ENCODE peak calls at places on chromosomes 1 and 21, in four cellular contexts. One of them, this sample, is unnamed.

GRCh38 chr1:19345391-19345790 is 33.3 kb downstream of the SLC66A1 start:
- DNase-seq in anterior cingulate cortex: no peak
- DNase-seq in AG20443: no peak
- DNase-seq in HT-29: no peak
- DNase-seq in this sample: no peak

GRCh38 chr1:94335950-94336349 is 82.2 kb upstream of the ABCD3 start:
- DNase-seq in anterior cingulate cortex: no peak
- DNase-seq in AG20443: peak
- DNase-seq in HT-29: peak
- DNase-seq in this sample: peak

GRCh38 chr1:236686815-236687160 is 489 bp downstream of the ACTN2 start:
- DNase-seq in anterior cingulate cortex: no peak
- DNase-seq in AG20443: no peak
- DNase-seq in HT-29: no peak
- DNase-seq in this sample: no peak

GRCh38 chr1:227542153-227543120 is 20.9 kb upstream of the ZNF678 start:
- DNase-seq in anterior cingulate cortex: no peak
- DNase-seq in AG20443: peak
- DNase-seq in HT-29: no peak
- DNase-seq in this sample: peak

GRCh38 chr21:43972850-43973633 is 39.1 kb upstream of the TRAPPC10 start:
- DNase-seq in anterior cingulate cortex: no peak
- DNase-seq in AG20443: no peak
- DNase-seq in HT-29: no peak
- DNase-seq in this sample: no peak

GRCh38 chr1:12475158-12475934 is 142.7 kb downstream of the DHRS3 start:
- DNase-seq in anterior cingulate cortex: no peak
- DNase-seq in AG20443: no peak
- DNase-seq in HT-29: peak
- DNase-seq in this sample: peak

GRCh38 chr1:240866724-240867123 is 254.8 kb upstream of the GREM2 start:
- DNase-seq in anterior cingulate cortex: no peak
- DNase-seq in AG20443: no peak
- DNase-seq in HT-29: no peak
- DNase-seq in this sample: no peak

GRCh38 chr1:50156241-50157010 is 47.7 kb downstream of the ELAVL4 start:
- DNase-seq in anterior cingulate cortex: no peak
- DNase-seq in AG20443: no peak
- DNase-seq in HT-29: no peak
- DNase-seq in this sample: no peak

GRCh38 chr1:231517076-231517475 is 11.4 kb upstream of the TSNAX start:
- DNase-seq in anterior cingulate cortex: no peak
- DNase-seq in AG20443: peak
- DNase-seq in HT-29: no peak
- DNase-seq in this sample: no peak

GRCh38 chr1:215636258-215636965 is 69.3 kb downstream of the KCTD3 start:
- DNase-seq in anterior cingulate cortex: no peak
- DNase-seq in AG20443: peak
- DNase-seq in HT-29: peak
- DNase-seq in this sample: peak

GRCh38 chr1:93108335-93108734 is 29.3 kb downstream of the MTF2 start:
- DNase-seq in anterior cingulate cortex: no peak
- DNase-seq in AG20443: no peak
- DNase-seq in HT-29: no peak
- DNase-seq in this sample: no peak

GRCh38 chr1:205578780-205579571 is 52.8 kb downstream of the ELK4 start:
- DNase-seq in anterior cingulate cortex: no peak
- DNase-seq in AG20443: no peak
- DNase-seq in HT-29: peak
- DNase-seq in this sample: no peak

GRCh38 chr1:26784886-26785285 is 2.9 kb upstream of the PIGV start:
- DNase-seq in anterior cingulate cortex: no peak
- DNase-seq in AG20443: no peak
- DNase-seq in HT-29: no peak
- DNase-seq in this sample: no peak

GRCh38 chr1:180486092-180486491 is 16.3 kb downstream of the ACBD6 start:
- DNase-seq in anterior cingulate cortex: no peak
- DNase-seq in AG20443: no peak
- DNase-seq in HT-29: no peak
- DNase-seq in this sample: no peak

GRCh38 chr1:37478451-37478871 is 4.1 kb downstream of the ZC3H12A start:
- DNase-seq in anterior cingulate cortex: no peak
- DNase-seq in AG20443: peak
- DNase-seq in HT-29: peak
- DNase-seq in this sample: no peak

GRCh38 chr1:143718021-143718420 is 253.8 kb downstream of the FAM72C start:
- DNase-seq in anterior cingulate cortex: no peak
- DNase-seq in AG20443: no peak
- DNase-seq in HT-29: no peak
- DNase-seq in this sample: no peak

GRCh38 chr1:119829636-119830035 is 18.4 kb upstream of the REG4 start:
- DNase-seq in anterior cingulate cortex: no peak
- DNase-seq in AG20443: no peak
- DNase-seq in HT-29: no peak
- DNase-seq in this sample: no peak

GRCh38 chr1:180863158-180863775 is 49.4 kb upstream of the KIAA1614 start:
- DNase-seq in anterior cingulate cortex: no peak
- DNase-seq in AG20443: peak
- DNase-seq in HT-29: peak
- DNase-seq in this sample: no peak

GRCh38 chr1:203086992-203087763 is 1.4 kb upstream of the MYOG start:
- DNase-seq in anterior cingulate cortex: no peak
- DNase-seq in AG20443: no peak
- DNase-seq in HT-29: no peak
- DNase-seq in this sample: no peak

GRCh38 chr1:89842547-89843278 is 21.9 kb downstream of the LRRC8D start:
- DNase-seq in anterior cingulate cortex: no peak
- DNase-seq in AG20443: peak
- DNase-seq in HT-29: no peak
- DNase-seq in this sample: no peak